ENCODE peak calls at places on chromosomes 3 and 15, in ten cellular contexts. F is hypothalamus; K is T47D; Z is NCI-H2081; J is heart left ventricle; L is islet precursor cell; X is activated naive CD8-positive, alpha-beta T cell treated with anti-CD3 and anti-CD28 coated beads, Interleukin-2, amount 50 U/mL, for 24 hours; C is NCI-H1417 treated with DMSO at 0.1 percent for 48 hours; M is IMR-90; W is NCI-H69. H is an unnamed sample.

GRCh38 chr3:123449986-123450474 is 1.1 kb upstream of the ADCY5 start:
- DNase-seq in C (no peak), K (no peak), Z (no peak), J (no peak), L (peak; percentile 66), X (no peak), M (no peak), W (peak; percentile 21), F (peak; percentile 63), H (peak; percentile 39)

GRCh38 chr3:147397155-147397888 is 9.0 kb downstream of the ZIC4 start:
- DNase-seq in K (no peak), Z (no peak), M (no peak), J (no peak), W (no peak), C (no peak), F (peak; percentile 45), L (no peak), X (no peak), H (no peak)

GRCh38 chr3:42123012-42123581 is 31.9 kb downstream of the TRAK1 start:
- DNase-seq in C (no peak), X (no peak), K (peak; percentile 57), L (peak; percentile 68), M (peak; percentile 55), W (peak; percentile 55), J (no peak), Z (no peak), F (no peak), H (peak; percentile 73)

GRCh38 chr3:12318758-12319621 is 30.1 kb downstream of the PPARG start:
- DNase-seq in L (no peak), K (no peak), F (no peak), M (no peak), Z (no peak), J (no peak), X (no peak), W (no peak), C (no peak), H (no peak)

GRCh38 chr3:79236488-79236887 is 531.3 kb downstream of the ROBO1 start:
- DNase-seq in C (no peak), J (no peak), F (no peak), K (no peak), X (no peak), M (peak; percentile 32), W (no peak), Z (no peak), L (no peak), H (no peak)

GRCh38 chr3:129837057-129837631 is 56.4 kb downstream of the TMCC1 start:
- DNase-seq in W (no peak), X (no peak), Z (no peak), F (no peak), C (no peak), J (no peak), M (peak; percentile 39), K (no peak), L (no peak), H (peak; percentile 35)

GRCh38 chr3:193640728-193641127 is 47.7 kb downstream of the OPA1 start:
- DNase-seq in W (no peak), C (no peak), J (no peak), L (no peak), M (peak; percentile 48), F (no peak), X (no peak), K (no peak), Z (no peak), H (no peak)

GRCh38 chr15:34853001-34853758 is 57.8 kb upstream of the ACTC1 start:
- DNase-seq in L (no peak), K (no peak), C (no peak), X (no peak), Z (no peak), W (peak; percentile 27), F (no peak), J (no peak), M (peak; percentile 58), H (no peak)

GRCh38 chr3:104750581-104750980 is 616.1 kb upstream of the ALCAM start:
- DNase-seq in W (peak; percentile 54), L (no peak), F (no peak), K (no peak), Z (no peak), M (no peak), X (no peak), J (no peak), C (no peak), H (peak; percentile 2)

GRCh38 chr15:45372032-45372995 is 6.0 kb downstream of the GATM start:
- DNase-seq in Z (no peak), C (no peak), X (no peak), L (no peak), K (peak; percentile 14), F (no peak), J (no peak), W (no peak), M (no peak), H (peak; percentile 6)

GRCh38 chr3:115996420-115997108 is 373.3 kb downstream of the GAP43 start:
- DNase-seq in J (no peak), L (no peak), X (no peak), C (no peak), M (peak; percentile 41), F (no peak), K (no peak), W (peak; percentile 30), Z (no peak), H (peak; percentile 11)

GRCh38 chr15:48984811-48985352 is 21.2 kb upstream of the SHC4 start:
- DNase-seq in W (no peak), F (no peak), L (no peak), X (no peak), J (no peak), K (no peak), M (peak; percentile 19), Z (no peak), C (no peak), H (no peak)

GRCh38 chr3:50156549-50156948 is 1.4 kb downstream of the SEMA3F start:
- DNase-seq in K (no peak), M (no peak), W (no peak), Z (no peak), L (no peak), J (no peak), F (no peak), X (no peak), C (no peak), H (no peak)

GRCh38 chr15:63043391-63044076 is 987 bp downstream of the TPM1 start:
- DNase-seq in L (no peak), C (no peak), M (no peak), J (peak; percentile 77), W (peak; percentile 54), X (no peak), K (peak; percentile 35), F (no peak), Z (no peak), H (peak; percentile 48)

GRCh38 chr3:52444860-52445793 is at the start of gene SEMA3G:
- DNase-seq in K (peak; percentile 85), W (peak; percentile 73), C (no peak), Z (peak; percentile 23), M (peak; percentile 34), L (peak; percentile 92), J (peak; percentile 84), F (no peak), X (peak; percentile 77), H (peak; percentile 85)

GRCh38 chr15:74168673-74169274 is 4.7 kb upstream of the ISLR start:
- DNase-seq in J (no peak), W (no peak), X (no peak), C (no peak), M (no peak), L (no peak), Z (no peak), K (no peak), F (no peak), H (no peak)

GRCh38 chr3:198096015-198096414 is 136.0 kb downstream of the LMLN start:
- DNase-seq in Z (no peak), W (no peak), C (no peak), J (no peak), L (no peak), M (no peak), K (no peak), F (no peak), X (no peak), H (no peak)

GRCh38 chr3:112247900-112248299 is 46.1 kb downstream of the SLC9C1 start:
- DNase-seq in J (no peak), X (no peak), Z (no peak), M (no peak), F (no peak), W (no peak), C (no peak), K (no peak), L (no peak), H (no peak)

GRCh38 chr15:65583701-65584100 is 27.2 kb downstream of the INTS14 start:
- DNase-seq in W (peak; percentile 8), C (no peak), Z (no peak), X (peak; percentile 22), K (no peak), L (peak; percentile 66), F (no peak), J (no peak), M (peak; percentile 41), H (peak; percentile 68)